ENCODE peak calls at places on chromosomes 4 and X, in nine cellular contexts. One of them, this sample, is unnamed.

GRCh38 chr4:112214397-112215264 is 17.0 kb upstream of the AP1AR start:
- DNase-seq in stimulated activated CD4-positive, alpha-beta T cell treated with anti-CD3 and anti-CD28 coated beads, TNF-alpha, amount 100 ng/mL, for 24 hours: no peak
- DNase-seq in hepatocyte: peak
- DNase-seq in activated CD4-positive, alpha-beta T cell treated with anti-CD3 and anti-CD28 coated beads, Interleukin-2, amount 50 U/mL, for 1 hour: no peak
- DNase-seq in HCT116: peak
- DNase-seq in heart right ventricle: no peak
- DNase-seq in omental fat pad: no peak
- DNase-seq in fibroblast of gingiva: peak
- DNase-seq in left colon: no peak
- DNase-seq in this sample: no peak

GRCh38 chr4:10088135-10089010 is 28.2 kb downstream of the WDR1 start:
- DNase-seq in stimulated activated CD4-positive, alpha-beta T cell treated with anti-CD3 and anti-CD28 coated beads, TNF-alpha, amount 100 ng/mL, for 24 hours: no peak
- DNase-seq in hepatocyte: no peak
- DNase-seq in activated CD4-positive, alpha-beta T cell treated with anti-CD3 and anti-CD28 coated beads, Interleukin-2, amount 50 U/mL, for 1 hour: no peak
- DNase-seq in HCT116: no peak
- DNase-seq in heart right ventricle: no peak
- DNase-seq in omental fat pad: no peak
- DNase-seq in fibroblast of gingiva: no peak
- DNase-seq in left colon: peak
- DNase-seq in this sample: no peak

GRCh38 chrX:97909245-97909644 is 1025.5 kb downstream of the RPA4 start:
- DNase-seq in stimulated activated CD4-positive, alpha-beta T cell treated with anti-CD3 and anti-CD28 coated beads, TNF-alpha, amount 100 ng/mL, for 24 hours: no peak
- DNase-seq in hepatocyte: no peak
- DNase-seq in activated CD4-positive, alpha-beta T cell treated with anti-CD3 and anti-CD28 coated beads, Interleukin-2, amount 50 U/mL, for 1 hour: no peak
- DNase-seq in HCT116: no peak
- DNase-seq in heart right ventricle: no peak
- DNase-seq in omental fat pad: no peak
- DNase-seq in fibroblast of gingiva: no peak
- DNase-seq in left colon: no peak
- DNase-seq in this sample: no peak

GRCh38 chr4:5033266-5033945 is 14.1 kb upstream of the CYTL1 start:
- DNase-seq in stimulated activated CD4-positive, alpha-beta T cell treated with anti-CD3 and anti-CD28 coated beads, TNF-alpha, amount 100 ng/mL, for 24 hours: no peak
- DNase-seq in hepatocyte: no peak
- DNase-seq in activated CD4-positive, alpha-beta T cell treated with anti-CD3 and anti-CD28 coated beads, Interleukin-2, amount 50 U/mL, for 1 hour: no peak
- DNase-seq in HCT116: no peak
- DNase-seq in heart right ventricle: peak
- DNase-seq in omental fat pad: no peak
- DNase-seq in fibroblast of gingiva: no peak
- DNase-seq in left colon: no peak
- DNase-seq in this sample: no peak

GRCh38 chr4:44563496-44563895 is 87.9 kb downstream of the YIPF7 start:
- DNase-seq in stimulated activated CD4-positive, alpha-beta T cell treated with anti-CD3 and anti-CD28 coated beads, TNF-alpha, amount 100 ng/mL, for 24 hours: no peak
- DNase-seq in hepatocyte: no peak
- DNase-seq in activated CD4-positive, alpha-beta T cell treated with anti-CD3 and anti-CD28 coated beads, Interleukin-2, amount 50 U/mL, for 1 hour: no peak
- DNase-seq in HCT116: no peak
- DNase-seq in heart right ventricle: no peak
- DNase-seq in omental fat pad: no peak
- DNase-seq in fibroblast of gingiva: no peak
- DNase-seq in left colon: no peak
- DNase-seq in this sample: no peak

GRCh38 chrX:136250191-136251041 is 784 bp downstream of the MAP7D3 start:
- DNase-seq in stimulated activated CD4-positive, alpha-beta T cell treated with anti-CD3 and anti-CD28 coated beads, TNF-alpha, amount 100 ng/mL, for 24 hours: no peak
- DNase-seq in hepatocyte: peak
- DNase-seq in activated CD4-positive, alpha-beta T cell treated with anti-CD3 and anti-CD28 coated beads, Interleukin-2, amount 50 U/mL, for 1 hour: peak
- DNase-seq in HCT116: no peak
- DNase-seq in heart right ventricle: no peak
- DNase-seq in omental fat pad: no peak
- DNase-seq in fibroblast of gingiva: peak
- DNase-seq in left colon: no peak
- DNase-seq in this sample: peak

GRCh38 chrX:101415180-101416130 is 7.4 kb downstream of the HNRNPH2 start:
- DNase-seq in stimulated activated CD4-positive, alpha-beta T cell treated with anti-CD3 and anti-CD28 coated beads, TNF-alpha, amount 100 ng/mL, for 24 hours: no peak
- DNase-seq in hepatocyte: peak
- DNase-seq in activated CD4-positive, alpha-beta T cell treated with anti-CD3 and anti-CD28 coated beads, Interleukin-2, amount 50 U/mL, for 1 hour: no peak
- DNase-seq in HCT116: no peak
- DNase-seq in heart right ventricle: peak
- DNase-seq in omental fat pad: no peak
- DNase-seq in fibroblast of gingiva: peak
- DNase-seq in left colon: no peak
- DNase-seq in this sample: peak

GRCh38 chr4:128812360-128812958 is 3.0 kb downstream of the JADE1 start:
- DNase-seq in stimulated activated CD4-positive, alpha-beta T cell treated with anti-CD3 and anti-CD28 coated beads, TNF-alpha, amount 100 ng/mL, for 24 hours: peak
- DNase-seq in hepatocyte: peak
- DNase-seq in activated CD4-positive, alpha-beta T cell treated with anti-CD3 and anti-CD28 coated beads, Interleukin-2, amount 50 U/mL, for 1 hour: no peak
- DNase-seq in HCT116: peak
- DNase-seq in heart right ventricle: peak
- DNase-seq in omental fat pad: peak
- DNase-seq in fibroblast of gingiva: peak
- DNase-seq in left colon: no peak
- DNase-seq in this sample: no peak

GRCh38 chr4:2800691-2801596 is 8.1 kb downstream of the SH3BP2 start:
- DNase-seq in stimulated activated CD4-positive, alpha-beta T cell treated with anti-CD3 and anti-CD28 coated beads, TNF-alpha, amount 100 ng/mL, for 24 hours: no peak
- DNase-seq in hepatocyte: peak
- DNase-seq in activated CD4-positive, alpha-beta T cell treated with anti-CD3 and anti-CD28 coated beads, Interleukin-2, amount 50 U/mL, for 1 hour: no peak
- DNase-seq in HCT116: no peak
- DNase-seq in heart right ventricle: peak
- DNase-seq in omental fat pad: no peak
- DNase-seq in fibroblast of gingiva: peak
- DNase-seq in left colon: peak
- DNase-seq in this sample: peak

GRCh38 chr4:7206856-7207567 is 14.7 kb downstream of the SORCS2 start:
- DNase-seq in stimulated activated CD4-positive, alpha-beta T cell treated with anti-CD3 and anti-CD28 coated beads, TNF-alpha, amount 100 ng/mL, for 24 hours: no peak
- DNase-seq in hepatocyte: peak
- DNase-seq in activated CD4-positive, alpha-beta T cell treated with anti-CD3 and anti-CD28 coated beads, Interleukin-2, amount 50 U/mL, for 1 hour: no peak
- DNase-seq in HCT116: no peak
- DNase-seq in heart right ventricle: peak
- DNase-seq in omental fat pad: no peak
- DNase-seq in fibroblast of gingiva: peak
- DNase-seq in left colon: peak
- DNase-seq in this sample: peak

GRCh38 chr4:91502365-91502764 is 801.4 kb upstream of the GRID2 start:
- DNase-seq in stimulated activated CD4-positive, alpha-beta T cell treated with anti-CD3 and anti-CD28 coated beads, TNF-alpha, amount 100 ng/mL, for 24 hours: no peak
- DNase-seq in hepatocyte: peak
- DNase-seq in activated CD4-positive, alpha-beta T cell treated with anti-CD3 and anti-CD28 coated beads, Interleukin-2, amount 50 U/mL, for 1 hour: no peak
- DNase-seq in HCT116: peak
- DNase-seq in heart right ventricle: no peak
- DNase-seq in omental fat pad: no peak
- DNase-seq in fibroblast of gingiva: no peak
- DNase-seq in left colon: no peak
- DNase-seq in this sample: no peak

GRCh38 chrX:133370719-133371275 is 44.5 kb downstream of the GPC4 start:
- DNase-seq in stimulated activated CD4-positive, alpha-beta T cell treated with anti-CD3 and anti-CD28 coated beads, TNF-alpha, amount 100 ng/mL, for 24 hours: no peak
- DNase-seq in hepatocyte: no peak
- DNase-seq in activated CD4-positive, alpha-beta T cell treated with anti-CD3 and anti-CD28 coated beads, Interleukin-2, amount 50 U/mL, for 1 hour: no peak
- DNase-seq in HCT116: no peak
- DNase-seq in heart right ventricle: no peak
- DNase-seq in omental fat pad: no peak
- DNase-seq in fibroblast of gingiva: no peak
- DNase-seq in left colon: no peak
- DNase-seq in this sample: no peak

GRCh38 chr4:39330353-39330752 is 35.8 kb downstream of the RFC1 start:
- DNase-seq in stimulated activated CD4-positive, alpha-beta T cell treated with anti-CD3 and anti-CD28 coated beads, TNF-alpha, amount 100 ng/mL, for 24 hours: no peak
- DNase-seq in hepatocyte: no peak
- DNase-seq in activated CD4-positive, alpha-beta T cell treated with anti-CD3 and anti-CD28 coated beads, Interleukin-2, amount 50 U/mL, for 1 hour: no peak
- DNase-seq in HCT116: no peak
- DNase-seq in heart right ventricle: no peak
- DNase-seq in omental fat pad: no peak
- DNase-seq in fibroblast of gingiva: no peak
- DNase-seq in left colon: no peak
- DNase-seq in this sample: no peak

GRCh38 chrX:125108926-125109325 is 210.7 kb upstream of the TEX13C start:
- DNase-seq in stimulated activated CD4-positive, alpha-beta T cell treated with anti-CD3 and anti-CD28 coated beads, TNF-alpha, amount 100 ng/mL, for 24 hours: no peak
- DNase-seq in hepatocyte: no peak
- DNase-seq in activated CD4-positive, alpha-beta T cell treated with anti-CD3 and anti-CD28 coated beads, Interleukin-2, amount 50 U/mL, for 1 hour: no peak
- DNase-seq in HCT116: no peak
- DNase-seq in heart right ventricle: no peak
- DNase-seq in omental fat pad: no peak
- DNase-seq in fibroblast of gingiva: no peak
- DNase-seq in left colon: no peak
- DNase-seq in this sample: no peak

GRCh38 chr4:7434766-7435150 is at the start of gene PSAPL1:
- DNase-seq in stimulated activated CD4-positive, alpha-beta T cell treated with anti-CD3 and anti-CD28 coated beads, TNF-alpha, amount 100 ng/mL, for 24 hours: no peak
- DNase-seq in hepatocyte: peak
- DNase-seq in activated CD4-positive, alpha-beta T cell treated with anti-CD3 and anti-CD28 coated beads, Interleukin-2, amount 50 U/mL, for 1 hour: no peak
- DNase-seq in HCT116: peak
- DNase-seq in heart right ventricle: peak
- DNase-seq in omental fat pad: no peak
- DNase-seq in fibroblast of gingiva: no peak
- DNase-seq in left colon: peak
- DNase-seq in this sample: no peak

GRCh38 chr4:11878241-11878640 is 449.5 kb upstream of the HS3ST1 start:
- DNase-seq in stimulated activated CD4-positive, alpha-beta T cell treated with anti-CD3 and anti-CD28 coated beads, TNF-alpha, amount 100 ng/mL, for 24 hours: no peak
- DNase-seq in hepatocyte: no peak
- DNase-seq in activated CD4-positive, alpha-beta T cell treated with anti-CD3 and anti-CD28 coated beads, Interleukin-2, amount 50 U/mL, for 1 hour: no peak
- DNase-seq in HCT116: no peak
- DNase-seq in heart right ventricle: no peak
- DNase-seq in omental fat pad: no peak
- DNase-seq in fibroblast of gingiva: no peak
- DNase-seq in left colon: no peak
- DNase-seq in this sample: no peak

GRCh38 chr4:158827475-158828085 is 58.8 kb downstream of the FNIP2 start:
- DNase-seq in stimulated activated CD4-positive, alpha-beta T cell treated with anti-CD3 and anti-CD28 coated beads, TNF-alpha, amount 100 ng/mL, for 24 hours: no peak
- DNase-seq in hepatocyte: no peak
- DNase-seq in activated CD4-positive, alpha-beta T cell treated with anti-CD3 and anti-CD28 coated beads, Interleukin-2, amount 50 U/mL, for 1 hour: no peak
- DNase-seq in HCT116: no peak
- DNase-seq in heart right ventricle: no peak
- DNase-seq in omental fat pad: no peak
- DNase-seq in fibroblast of gingiva: no peak
- DNase-seq in left colon: no peak
- DNase-seq in this sample: no peak

GRCh38 chrX:24372021-24372763 is 11.8 kb downstream of the SUPT20HL1 start:
- DNase-seq in stimulated activated CD4-positive, alpha-beta T cell treated with anti-CD3 and anti-CD28 coated beads, TNF-alpha, amount 100 ng/mL, for 24 hours: no peak
- DNase-seq in hepatocyte: no peak
- DNase-seq in activated CD4-positive, alpha-beta T cell treated with anti-CD3 and anti-CD28 coated beads, Interleukin-2, amount 50 U/mL, for 1 hour: no peak
- DNase-seq in HCT116: no peak
- DNase-seq in heart right ventricle: no peak
- DNase-seq in omental fat pad: no peak
- DNase-seq in fibroblast of gingiva: no peak
- DNase-seq in left colon: no peak
- DNase-seq in this sample: no peak

GRCh38 chr4:95255396-95256107 is 293.2 kb downstream of the UNC5C start:
- DNase-seq in stimulated activated CD4-positive, alpha-beta T cell treated with anti-CD3 and anti-CD28 coated beads, TNF-alpha, amount 100 ng/mL, for 24 hours: no peak
- DNase-seq in hepatocyte: peak
- DNase-seq in activated CD4-positive, alpha-beta T cell treated with anti-CD3 and anti-CD28 coated beads, Interleukin-2, amount 50 U/mL, for 1 hour: no peak
- DNase-seq in HCT116: no peak
- DNase-seq in heart right ventricle: peak
- DNase-seq in omental fat pad: no peak
- DNase-seq in fibroblast of gingiva: no peak
- DNase-seq in left colon: no peak
- DNase-seq in this sample: no peak

GRCh38 chrX:40513835-40514234 is 66.9 kb upstream of the ATP6AP2 start:
- DNase-seq in stimulated activated CD4-positive, alpha-beta T cell treated with anti-CD3 and anti-CD28 coated beads, TNF-alpha, amount 100 ng/mL, for 24 hours: no peak
- DNase-seq in hepatocyte: no peak
- DNase-seq in activated CD4-positive, alpha-beta T cell treated with anti-CD3 and anti-CD28 coated beads, Interleukin-2, amount 50 U/mL, for 1 hour: no peak
- DNase-seq in HCT116: no peak
- DNase-seq in heart right ventricle: no peak
- DNase-seq in omental fat pad: no peak
- DNase-seq in fibroblast of gingiva: no peak
- DNase-seq in left colon: no peak
- DNase-seq in this sample: no peak

GRCh38 chrX:8848921-8849320 is 47.7 kb upstream of the FAM9A start:
- DNase-seq in stimulated activated CD4-positive, alpha-beta T cell treated with anti-CD3 and anti-CD28 coated beads, TNF-alpha, amount 100 ng/mL, for 24 hours: no peak
- DNase-seq in hepatocyte: no peak
- DNase-seq in activated CD4-positive, alpha-beta T cell treated with anti-CD3 and anti-CD28 coated beads, Interleukin-2, amount 50 U/mL, for 1 hour: no peak
- DNase-seq in HCT116: no peak
- DNase-seq in heart right ventricle: no peak
- DNase-seq in omental fat pad: no peak
- DNase-seq in fibroblast of gingiva: no peak
- DNase-seq in left colon: no peak
- DNase-seq in this sample: no peak

GRCh38 chr4:86895692-86896488 is 3.7 kb upstream of the C4orf36 start:
- DNase-seq in stimulated activated CD4-positive, alpha-beta T cell treated with anti-CD3 and anti-CD28 coated beads, TNF-alpha, amount 100 ng/mL, for 24 hours: no peak
- DNase-seq in hepatocyte: peak
- DNase-seq in activated CD4-positive, alpha-beta T cell treated with anti-CD3 and anti-CD28 coated beads, Interleukin-2, amount 50 U/mL, for 1 hour: no peak
- DNase-seq in HCT116: peak
- DNase-seq in heart right ventricle: peak
- DNase-seq in omental fat pad: no peak
- DNase-seq in fibroblast of gingiva: peak
- DNase-seq in left colon: no peak
- DNase-seq in this sample: peak

GRCh38 chr4:73998040-73999011 is at the start of gene CXCL5:
- DNase-seq in stimulated activated CD4-positive, alpha-beta T cell treated with anti-CD3 and anti-CD28 coated beads, TNF-alpha, amount 100 ng/mL, for 24 hours: no peak
- DNase-seq in hepatocyte: peak
- DNase-seq in activated CD4-positive, alpha-beta T cell treated with anti-CD3 and anti-CD28 coated beads, Interleukin-2, amount 50 U/mL, for 1 hour: no peak
- DNase-seq in HCT116: no peak
- DNase-seq in heart right ventricle: peak
- DNase-seq in omental fat pad: no peak
- DNase-seq in fibroblast of gingiva: peak
- DNase-seq in left colon: no peak
- DNase-seq in this sample: no peak

GRCh38 chr4:40827774-40828173 is 78.0 kb downstream of the NSUN7 start:
- DNase-seq in stimulated activated CD4-positive, alpha-beta T cell treated with anti-CD3 and anti-CD28 coated beads, TNF-alpha, amount 100 ng/mL, for 24 hours: no peak
- DNase-seq in hepatocyte: no peak
- DNase-seq in activated CD4-positive, alpha-beta T cell treated with anti-CD3 and anti-CD28 coated beads, Interleukin-2, amount 50 U/mL, for 1 hour: no peak
- DNase-seq in HCT116: no peak
- DNase-seq in heart right ventricle: no peak
- DNase-seq in omental fat pad: no peak
- DNase-seq in fibroblast of gingiva: no peak
- DNase-seq in left colon: no peak
- DNase-seq in this sample: no peak

GRCh38 chrX:13939741-13940597 is 89.7 kb downstream of the GEMIN8 start:
- DNase-seq in stimulated activated CD4-positive, alpha-beta T cell treated with anti-CD3 and anti-CD28 coated beads, TNF-alpha, amount 100 ng/mL, for 24 hours: no peak
- DNase-seq in hepatocyte: no peak
- DNase-seq in activated CD4-positive, alpha-beta T cell treated with anti-CD3 and anti-CD28 coated beads, Interleukin-2, amount 50 U/mL, for 1 hour: no peak
- DNase-seq in HCT116: no peak
- DNase-seq in heart right ventricle: no peak
- DNase-seq in omental fat pad: no peak
- DNase-seq in fibroblast of gingiva: no peak
- DNase-seq in left colon: no peak
- DNase-seq in this sample: no peak

GRCh38 chr4:40550900-40551546 is 78.6 kb downstream of the RBM47 start:
- DNase-seq in stimulated activated CD4-positive, alpha-beta T cell treated with anti-CD3 and anti-CD28 coated beads, TNF-alpha, amount 100 ng/mL, for 24 hours: no peak
- DNase-seq in hepatocyte: peak
- DNase-seq in activated CD4-positive, alpha-beta T cell treated with anti-CD3 and anti-CD28 coated beads, Interleukin-2, amount 50 U/mL, for 1 hour: no peak
- DNase-seq in HCT116: peak
- DNase-seq in heart right ventricle: no peak
- DNase-seq in omental fat pad: no peak
- DNase-seq in fibroblast of gingiva: peak
- DNase-seq in left colon: no peak
- DNase-seq in this sample: no peak

GRCh38 chr4:139715721-139716391 is 50.2 kb downstream of the MGST2 start:
- DNase-seq in stimulated activated CD4-positive, alpha-beta T cell treated with anti-CD3 and anti-CD28 coated beads, TNF-alpha, amount 100 ng/mL, for 24 hours: no peak
- DNase-seq in hepatocyte: peak
- DNase-seq in activated CD4-positive, alpha-beta T cell treated with anti-CD3 and anti-CD28 coated beads, Interleukin-2, amount 50 U/mL, for 1 hour: no peak
- DNase-seq in HCT116: no peak
- DNase-seq in heart right ventricle: no peak
- DNase-seq in omental fat pad: no peak
- DNase-seq in fibroblast of gingiva: no peak
- DNase-seq in left colon: no peak
- DNase-seq in this sample: no peak

GRCh38 chrX:1361275-1361674 is 24.7 kb downstream of the IL3RA start:
- DNase-seq in stimulated activated CD4-positive, alpha-beta T cell treated with anti-CD3 and anti-CD28 coated beads, TNF-alpha, amount 100 ng/mL, for 24 hours: no peak
- DNase-seq in hepatocyte: no peak
- DNase-seq in activated CD4-positive, alpha-beta T cell treated with anti-CD3 and anti-CD28 coated beads, Interleukin-2, amount 50 U/mL, for 1 hour: no peak
- DNase-seq in HCT116: no peak
- DNase-seq in heart right ventricle: no peak
- DNase-seq in omental fat pad: peak
- DNase-seq in fibroblast of gingiva: no peak
- DNase-seq in left colon: no peak
- DNase-seq in this sample: no peak

GRCh38 chrX:80810365-80810978 is 795 bp upstream of the BRWD3 start:
- DNase-seq in stimulated activated CD4-positive, alpha-beta T cell treated with anti-CD3 and anti-CD28 coated beads, TNF-alpha, amount 100 ng/mL, for 24 hours: no peak
- DNase-seq in hepatocyte: no peak
- DNase-seq in activated CD4-positive, alpha-beta T cell treated with anti-CD3 and anti-CD28 coated beads, Interleukin-2, amount 50 U/mL, for 1 hour: no peak
- DNase-seq in HCT116: no peak
- DNase-seq in heart right ventricle: no peak
- DNase-seq in omental fat pad: no peak
- DNase-seq in fibroblast of gingiva: no peak
- DNase-seq in left colon: no peak
- DNase-seq in this sample: no peak

GRCh38 chr4:181618038-181618618 is 625.1 kb upstream of the TENM3 start:
- DNase-seq in stimulated activated CD4-positive, alpha-beta T cell treated with anti-CD3 and anti-CD28 coated beads, TNF-alpha, amount 100 ng/mL, for 24 hours: no peak
- DNase-seq in hepatocyte: no peak
- DNase-seq in activated CD4-positive, alpha-beta T cell treated with anti-CD3 and anti-CD28 coated beads, Interleukin-2, amount 50 U/mL, for 1 hour: no peak
- DNase-seq in HCT116: no peak
- DNase-seq in heart right ventricle: no peak
- DNase-seq in omental fat pad: no peak
- DNase-seq in fibroblast of gingiva: no peak
- DNase-seq in left colon: no peak
- DNase-seq in this sample: no peak

This sample was measured in frontal cortex.